ENCODE peak calls at places on chromosomes 2 and 18, in five cellular contexts. One of them, this sample, is unnamed.

GRCh38 chr2:174974131-174974530 is 31.1 kb downstream of the CHN1 start:
- DNase-seq in DMS 273 treated with DMSO at 0.1 percent for 48 hours: no peak
- DNase-seq in GM06990: no peak
- DNase-seq in iPS DF 6.9: no peak
- DNase-seq in A549: no peak
- DNase-seq in this sample: no peak

GRCh38 chr2:26685943-26686839 is 6.3 kb upstream of the KCNK3 start:
- DNase-seq in iPS DF 6.9: no peak
- DNase-seq in A549: no peak
- DNase-seq in GM06990: no peak
- DNase-seq in DMS 273 treated with DMSO at 0.1 percent for 48 hours: no peak
- DNase-seq in this sample: peak

GRCh38 chr2:159497256-159497655 is 119.1 kb downstream of the BAZ2B start:
- DNase-seq in iPS DF 6.9: no peak
- DNase-seq in DMS 273 treated with DMSO at 0.1 percent for 48 hours: no peak
- DNase-seq in A549: peak
- DNase-seq in GM06990: no peak
- DNase-seq in this sample: no peak

GRCh38 chr2:20635698-20636584 is 15.0 kb downstream of the HS1BP3 start:
- DNase-seq in iPS DF 6.9: peak
- DNase-seq in GM06990: peak
- DNase-seq in DMS 273 treated with DMSO at 0.1 percent for 48 hours: peak
- DNase-seq in A549: peak
- DNase-seq in this sample: peak

GRCh38 chr2:195590866-195591215 is 66.2 kb upstream of the SLC39A10 start:
- DNase-seq in iPS DF 6.9: no peak
- DNase-seq in GM06990: no peak
- DNase-seq in DMS 273 treated with DMSO at 0.1 percent for 48 hours: no peak
- DNase-seq in A549: peak
- DNase-seq in this sample: no peak

GRCh38 chr18:57997820-57998219 is 46.2 kb upstream of the NEDD4L start:
- DNase-seq in iPS DF 6.9: no peak
- DNase-seq in GM06990: no peak
- DNase-seq in DMS 273 treated with DMSO at 0.1 percent for 48 hours: no peak
- DNase-seq in A549: no peak
- DNase-seq in this sample: no peak

GRCh38 chr18:10139783-10140410 is 226.1 kb downstream of the VAPA start:
- DNase-seq in DMS 273 treated with DMSO at 0.1 percent for 48 hours: no peak
- DNase-seq in iPS DF 6.9: no peak
- DNase-seq in A549: peak
- DNase-seq in GM06990: no peak
- DNase-seq in this sample: no peak

GRCh38 chr2:204477358-204477950 is 67.8 kb upstream of the PARD3B start:
- DNase-seq in DMS 273 treated with DMSO at 0.1 percent for 48 hours: no peak
- DNase-seq in GM06990: no peak
- DNase-seq in A549: no peak
- DNase-seq in iPS DF 6.9: no peak
- DNase-seq in this sample: no peak

GRCh38 chr18:28003451-28003850 is 173.5 kb downstream of the CDH2 start:
- DNase-seq in A549: no peak
- DNase-seq in GM06990: no peak
- DNase-seq in iPS DF 6.9: no peak
- DNase-seq in DMS 273 treated with DMSO at 0.1 percent for 48 hours: no peak
- DNase-seq in this sample: no peak

GRCh38 chr18:9140984-9141383 is 4.4 kb downstream of the ANKRD12 start:
- DNase-seq in iPS DF 6.9: no peak
- DNase-seq in GM06990: no peak
- DNase-seq in DMS 273 treated with DMSO at 0.1 percent for 48 hours: no peak
- DNase-seq in A549: no peak
- DNase-seq in this sample: no peak

GRCh38 chr2:19576411-19576810 is 218.0 kb upstream of the OSR1 start:
- DNase-seq in DMS 273 treated with DMSO at 0.1 percent for 48 hours: no peak
- DNase-seq in GM06990: no peak
- DNase-seq in iPS DF 6.9: no peak
- DNase-seq in A549: peak
- DNase-seq in this sample: no peak

GRCh38 chr18:21363411-21363810 is 121.4 kb downstream of the GREB1L start:
- DNase-seq in DMS 273 treated with DMSO at 0.1 percent for 48 hours: no peak
- DNase-seq in A549: no peak
- DNase-seq in GM06990: no peak
- DNase-seq in iPS DF 6.9: no peak
- DNase-seq in this sample: no peak

GRCh38 chr2:176415946-176416499 is 146.8 kb downstream of the MTX2 start:
- DNase-seq in GM06990: no peak
- DNase-seq in iPS DF 6.9: no peak
- DNase-seq in A549: no peak
- DNase-seq in DMS 273 treated with DMSO at 0.1 percent for 48 hours: no peak
- DNase-seq in this sample: no peak

GRCh38 chr18:12066910-12067511 is 26.6 kb upstream of the ANKRD62 start:
- DNase-seq in GM06990: no peak
- DNase-seq in A549: no peak
- DNase-seq in iPS DF 6.9: no peak
- DNase-seq in DMS 273 treated with DMSO at 0.1 percent for 48 hours: no peak
- DNase-seq in this sample: no peak

GRCh38 chr18:32093106-32093511 is 1.4 kb downstream of the RNF138 start:
- DNase-seq in DMS 273 treated with DMSO at 0.1 percent for 48 hours: peak
- DNase-seq in iPS DF 6.9: no peak
- DNase-seq in GM06990: peak
- DNase-seq in A549: peak
- DNase-seq in this sample: peak

GRCh38 chr2:187055463-187055862 is 206.5 kb upstream of the ZSWIM2 start:
- DNase-seq in A549: no peak
- DNase-seq in GM06990: no peak
- DNase-seq in DMS 273 treated with DMSO at 0.1 percent for 48 hours: no peak
- DNase-seq in iPS DF 6.9: no peak
- DNase-seq in this sample: peak

GRCh38 chr18:7021994-7022840 is 95.4 kb downstream of the LAMA1 start:
- DNase-seq in GM06990: no peak
- DNase-seq in A549: peak
- DNase-seq in iPS DF 6.9: no peak
- DNase-seq in DMS 273 treated with DMSO at 0.1 percent for 48 hours: peak
- DNase-seq in this sample: peak

GRCh38 chr2:106562826-106563594 is 75.8 kb downstream of the CD8B2 start:
- DNase-seq in A549: no peak
- DNase-seq in DMS 273 treated with DMSO at 0.1 percent for 48 hours: peak
- DNase-seq in iPS DF 6.9: no peak
- DNase-seq in GM06990: no peak
- DNase-seq in this sample: peak

GRCh38 chr2:106956879-106957278 is 70.9 kb upstream of the ST6GAL2 start:
- DNase-seq in A549: no peak
- DNase-seq in iPS DF 6.9: no peak
- DNase-seq in GM06990: no peak
- DNase-seq in DMS 273 treated with DMSO at 0.1 percent for 48 hours: peak
- DNase-seq in this sample: no peak

GRCh38 chr2:215598376-215598975 is 162.6 kb upstream of the FN1 start:
- DNase-seq in A549: no peak
- DNase-seq in DMS 273 treated with DMSO at 0.1 percent for 48 hours: no peak
- DNase-seq in GM06990: no peak
- DNase-seq in iPS DF 6.9: no peak
- DNase-seq in this sample: no peak

GRCh38 chr2:3465844-3466481 is 53.4 kb downstream of the ADI1 start:
- DNase-seq in GM06990: no peak
- DNase-seq in A549: peak
- DNase-seq in iPS DF 6.9: no peak
- DNase-seq in DMS 273 treated with DMSO at 0.1 percent for 48 hours: no peak
- DNase-seq in this sample: no peak

GRCh38 chr2:30341500-30342267 is 105.4 kb upstream of the LCLAT1 start:
- DNase-seq in GM06990: no peak
- DNase-seq in DMS 273 treated with DMSO at 0.1 percent for 48 hours: no peak
- DNase-seq in iPS DF 6.9: no peak
- DNase-seq in A549: no peak
- DNase-seq in this sample: no peak

GRCh38 chr2:231819449-231820042 is 33.3 kb downstream of the COPS7B start:
- DNase-seq in iPS DF 6.9: no peak
- DNase-seq in A549: no peak
- DNase-seq in GM06990: no peak
- DNase-seq in DMS 273 treated with DMSO at 0.1 percent for 48 hours: no peak
- DNase-seq in this sample: no peak

GRCh38 chr18:45328762-45329161 is 286.5 kb upstream of the SLC14A2 start:
- DNase-seq in A549: no peak
- DNase-seq in DMS 273 treated with DMSO at 0.1 percent for 48 hours: no peak
- DNase-seq in GM06990: no peak
- DNase-seq in iPS DF 6.9: no peak
- DNase-seq in this sample: no peak

GRCh38 chr18:45423664-45424063 is 191.6 kb upstream of the SLC14A2 start:
- DNase-seq in GM06990: no peak
- DNase-seq in DMS 273 treated with DMSO at 0.1 percent for 48 hours: no peak
- DNase-seq in iPS DF 6.9: no peak
- DNase-seq in A549: no peak
- DNase-seq in this sample: peak

GRCh38 chr18:57210101-57210661 is 63.3 kb downstream of the BOD1L2 start:
- DNase-seq in iPS DF 6.9: no peak
- DNase-seq in A549: peak
- DNase-seq in DMS 273 treated with DMSO at 0.1 percent for 48 hours: no peak
- DNase-seq in GM06990: peak
- DNase-seq in this sample: peak

GRCh38 chr2:172249336-172249735 is 146.6 kb upstream of the DLX2 start:
- DNase-seq in A549: no peak
- DNase-seq in iPS DF 6.9: no peak
- DNase-seq in GM06990: no peak
- DNase-seq in DMS 273 treated with DMSO at 0.1 percent for 48 hours: no peak
- DNase-seq in this sample: no peak

GRCh38 chr2:120418174-120418787 is 72.3 kb downstream of the INHBB start:
- DNase-seq in A549: no peak
- DNase-seq in DMS 273 treated with DMSO at 0.1 percent for 48 hours: no peak
- DNase-seq in iPS DF 6.9: no peak
- DNase-seq in GM06990: no peak
- DNase-seq in this sample: no peak

GRCh38 chr18:21242141-21243040 is at the start of gene GREB1L:
- DNase-seq in GM06990: peak
- DNase-seq in iPS DF 6.9: no peak
- DNase-seq in A549: peak
- DNase-seq in DMS 273 treated with DMSO at 0.1 percent for 48 hours: no peak
- DNase-seq in this sample: peak

GRCh38 chr2:205660521-205661124 is 21.7 kb upstream of the NRP2 start:
- DNase-seq in GM06990: no peak
- DNase-seq in A549: peak
- DNase-seq in DMS 273 treated with DMSO at 0.1 percent for 48 hours: no peak
- DNase-seq in iPS DF 6.9: no peak
- DNase-seq in this sample: peak

GRCh38 chr18:57433492-57434176 is 1.5 kb upstream of the ONECUT2 start:
- DNase-seq in iPS DF 6.9: no peak
- DNase-seq in A549: peak
- DNase-seq in GM06990: no peak
- DNase-seq in DMS 273 treated with DMSO at 0.1 percent for 48 hours: no peak
- DNase-seq in this sample: peak

GRCh38 chr2:118865106-118865505 is 17.7 kb upstream of the EN1 start:
- DNase-seq in iPS DF 6.9: no peak
- DNase-seq in GM06990: no peak
- DNase-seq in A549: peak
- DNase-seq in DMS 273 treated with DMSO at 0.1 percent for 48 hours: peak
- DNase-seq in this sample: peak

GRCh38 chr18:39455300-39455699 is 1889.7 kb upstream of the CELF4 start:
- DNase-seq in iPS DF 6.9: no peak
- DNase-seq in DMS 273 treated with DMSO at 0.1 percent for 48 hours: no peak
- DNase-seq in A549: peak
- DNase-seq in GM06990: no peak
- DNase-seq in this sample: no peak

GRCh38 chr2:120666433-120666832 is 69.2 kb upstream of the GLI2 start:
- DNase-seq in iPS DF 6.9: no peak
- DNase-seq in DMS 273 treated with DMSO at 0.1 percent for 48 hours: no peak
- DNase-seq in GM06990: no peak
- DNase-seq in A549: no peak
- DNase-seq in this sample: no peak

GRCh38 chr18:11034816-11035215 is 114.6 kb downstream of the PIEZO2 start:
- DNase-seq in DMS 273 treated with DMSO at 0.1 percent for 48 hours: no peak
- DNase-seq in A549: no peak
- DNase-seq in iPS DF 6.9: no peak
- DNase-seq in GM06990: no peak
- DNase-seq in this sample: no peak

GRCh38 chr2:38435775-38436174 is 58.7 kb upstream of the ATL2 start:
- DNase-seq in A549: no peak
- DNase-seq in GM06990: no peak
- DNase-seq in iPS DF 6.9: no peak
- DNase-seq in DMS 273 treated with DMSO at 0.1 percent for 48 hours: no peak
- DNase-seq in this sample: no peak

GRCh38 chr18:57910817-57911216 is 107.7 kb upstream of the ATP8B1 start:
- DNase-seq in A549: no peak
- DNase-seq in GM06990: no peak
- DNase-seq in DMS 273 treated with DMSO at 0.1 percent for 48 hours: no peak
- DNase-seq in iPS DF 6.9: peak
- DNase-seq in this sample: no peak

GRCh38 chr2:48454504-48454903 is 75.5 kb upstream of the STON1 start:
- DNase-seq in DMS 273 treated with DMSO at 0.1 percent for 48 hours: no peak
- DNase-seq in iPS DF 6.9: no peak
- DNase-seq in A549: no peak
- DNase-seq in GM06990: no peak
- DNase-seq in this sample: no peak